ENCODE peak calls at places on chromosome 22, in eight cellular contexts. P, I, Q, M, N, B, O and U are unnamed samples.

GRCh38 chr22:41341990-41342389 is 39.8 kb upstream of the TEF start:
- DNase-seq in B (no peak), M (no peak), O (no peak), P (no peak), N (no peak), I (no peak), Q (no peak), U (no peak)

GRCh38 chr22:19799322-19800190 is 39.0 kb downstream of the TBX1 start:
- DNase-seq in Q (peak; percentile 98), I (no peak), O (no peak), N (no peak), M (no peak), P (peak; percentile 94), B (no peak), U (no peak)

GRCh38 chr22:39724390-39724789 is 153.8 kb downstream of the CACNA1I start:
- DNase-seq in I (peak; percentile 90), P (no peak), Q (peak; percentile 9), N (no peak), B (no peak), M (no peak), O (no peak), U (no peak)

GRCh38 chr22:43546186-43546585 is 134.4 kb downstream of the MPPED1 start:
- DNase-seq in M (no peak), I (no peak), B (no peak), N (no peak), Q (no peak), P (no peak), O (no peak), U (no peak)

GRCh38 chr22:48054596-48054995 is 1292.1 kb downstream of the TBC1D22A start:
- DNase-seq in O (no peak), Q (no peak), P (no peak), I (no peak), B (no peak), N (no peak), M (no peak), U (no peak)

GRCh38 chr22:46007003-46007847 is 30.3 kb upstream of the WNT7B start:
- DNase-seq in N (no peak), B (peak; percentile 83), O (no peak), I (no peak), P (peak; percentile 72), Q (peak; percentile 89), M (no peak), U (no peak)

GRCh38 chr22:29079218-29079901 is 6.5 kb downstream of the KREMEN1 start:
- DNase-seq in P (peak; percentile 36), N (peak; percentile 82), M (no peak), I (no peak), B (peak; percentile 82), O (no peak), Q (peak; percentile 47), U (no peak)

GRCh38 chr22:28043269-28043668 is 124.2 kb upstream of the PITPNB start:
- DNase-seq in O (no peak), Q (peak; percentile 26), N (no peak), P (no peak), I (no peak), B (no peak), M (no peak), U (no peak)

GRCh38 chr22:19696504-19697276 is 17.6 kb upstream of the SEPTIN5 start:
- DNase-seq in I (no peak), P (no peak), B (no peak), M (no peak), N (no peak), O (no peak), Q (no peak), U (no peak)

GRCh38 chr22:39498802-39499201 is 3.3 kb upstream of the MIEF1 start:
- DNase-seq in M (peak; percentile 66), N (peak; percentile 88), B (no peak), I (no peak), O (no peak), Q (no peak), P (no peak), U (no peak)

GRCh38 chr22:44566911-44567310 is 68.9 kb upstream of the RTL6 start:
- DNase-seq in I (no peak), B (no peak), P (no peak), Q (no peak), M (no peak), N (no peak), O (no peak), U (no peak)

GRCh38 chr22:19827341-19828034 is 27.2 kb downstream of the GNB1L start:
- DNase-seq in B (no peak), N (no peak), Q (no peak), P (no peak), M (no peak), I (no peak), O (no peak), U (no peak)

GRCh38 chr22:44567846-44568493 is 69.9 kb upstream of the RTL6 start:
- DNase-seq in Q (peak; percentile 65), M (no peak), P (peak; percentile 27), B (peak; percentile 42), O (no peak), I (peak; percentile 68), N (peak; percentile 6), U (peak; percentile 34)

GRCh38 chr22:50532353-50532700 is 2.5 kb upstream of the TYMP start:
- DNase-seq in O (no peak), N (no peak), B (no peak), M (no peak), I (peak; percentile 46), P (no peak), Q (no peak), U (no peak)

GRCh38 chr22:23054531-23055257 is 15.6 kb upstream of the GNAZ start:
- DNase-seq in M (no peak), N (no peak), O (no peak), P (no peak), Q (no peak), B (no peak), I (peak; percentile 77), U (peak; percentile 41)

GRCh38 chr22:24155597-24156145 is 25.6 kb upstream of the SUSD2 start:
- DNase-seq in O (peak; percentile 68), P (peak; percentile 71), M (peak; percentile 27), I (peak; percentile 91), B (peak; percentile 59), N (peak; percentile 33), Q (peak; percentile 85), U (peak; percentile 72)

GRCh38 chr22:17483670-17484372 is 79.5 kb upstream of the SLC25A18 start:
- DNase-seq in M (no peak), O (no peak), N (no peak), P (no peak), Q (no peak), I (peak; percentile 74), B (no peak), U (no peak)

GRCh38 chr22:44304354-44304753 is 8.4 kb downstream of the SHISAL1 start:
- DNase-seq in I (no peak), O (no peak), P (peak; percentile 18), M (no peak), B (no peak), N (no peak), Q (peak; percentile 79), U (no peak)

GRCh38 chr22:41410311-41410751 is 28.6 kb downstream of the TEF start:
- DNase-seq in I (no peak), P (no peak), O (peak; percentile 18), B (no peak), M (peak; percentile 27), N (no peak), Q (no peak), U (no peak)

GRCh38 chr22:41939981-41940852 is 6.7 kb downstream of the CENPM start:
- DNase-seq in O (peak; percentile 41), M (peak; percentile 42), N (peak; percentile 30), I (peak; percentile 89), B (peak; percentile 67), P (no peak), Q (no peak), U (peak; percentile 69)

GRCh38 chr22:31891366-31892079 is 52.8 kb upstream of the YWHAH start:
- DNase-seq in M (no peak), P (peak; percentile 72), Q (peak; percentile 67), I (no peak), N (no peak), B (no peak), O (no peak), U (no peak)

GRCh38 chr22:48745842-48746788 is 1081.6 kb downstream of the BRD1 start:
- DNase-seq in B (no peak), I (no peak), N (no peak), Q (no peak), P (no peak), M (no peak), O (no peak), U (no peak)

GRCh38 chr22:49048591-49048990 is 779.1 kb downstream of the BRD1 start:
- DNase-seq in M (no peak), P (no peak), B (no peak), Q (no peak), I (no peak), N (no peak), O (no peak), U (no peak)

GRCh38 chr22:48192920-48193319 is 1430.5 kb downstream of the TBC1D22A start:
- DNase-seq in M (no peak), B (no peak), P (no peak), O (no peak), Q (no peak), N (no peak), I (peak; percentile 64), U (no peak)

GRCh38 chr22:46012182-46012880 is 35.4 kb upstream of the WNT7B start:
- DNase-seq in P (no peak), I (no peak), O (no peak), M (no peak), B (no peak), Q (no peak), N (no peak), U (no peak)

GRCh38 chr22:19001204-19001603 is 65.1 kb upstream of the PRODH start:
- DNase-seq in M (no peak), B (no peak), O (no peak), Q (no peak), I (no peak), P (no peak), N (no peak), U (no peak)

GRCh38 chr22:29641781-29642355 is 38.4 kb downstream of the NF2 start:
- DNase-seq in B (no peak), Q (no peak), N (no peak), P (no peak), I (no peak), M (no peak), O (no peak), U (peak; percentile 58)

GRCh38 chr22:33447733-33448132 is 389.6 kb upstream of the SYN3 start:
- DNase-seq in O (no peak), P (no peak), Q (no peak), I (no peak), B (no peak), M (no peak), N (no peak), U (no peak)

GRCh38 chr22:32177221-32177765 is 18.2 kb upstream of the C22orf42 start:
- DNase-seq in P (no peak), B (no peak), M (no peak), Q (peak; percentile 1), O (no peak), N (no peak), I (no peak), U (no peak)

GRCh38 chr22:21621025-21621424 is 8.8 kb downstream of the YDJC start:
- DNase-seq in M (no peak), Q (no peak), N (no peak), I (no peak), P (no peak), B (no peak), O (no peak), U (no peak)